ENCODE peak calls at places on chromosome 22, in six cellular contexts. Y, F, X, A, W and N are unnamed samples. For H3K79me2, the result is how much of the 10 kb centered on the place peaks cover.

GRCh38 chr22:45332001-45332400 is 22.3 kb downstream of the FAM118A start:
- DNase-seq in F (no peak), W (no peak), A (no peak), X (no peak), Y (no peak), N (no peak)

GRCh38 chr22:24429411-24430365 is 2.3 kb downstream of the ADORA2A start:
- DNase-seq in W (peak), Y (peak), X (no peak), F (peak), A (no peak), N (peak)

GRCh38 chr22:21823740-21824438 is 43.6 kb downstream of the MAPK1 start:
- DNase-seq in Y (peak), X (no peak), F (no peak), A (no peak), W (no peak), N (no peak)

GRCh38 chr22:24156915-24157782 is 24.1 kb upstream of the SUSD2 start:
- DNase-seq in W (peak), F (peak), X (peak), A (peak), Y (peak), N (peak)

GRCh38 chr22:17742528-17742902 is 31.8 kb downstream of the BID start:
- DNase-seq in X (peak), W (peak), Y (peak), A (peak), F (peak), N (peak)

GRCh38 chr22:27996981-27997380 is 77.9 kb upstream of the PITPNB start:
- DNase-seq in Y (no peak), F (no peak), A (no peak), W (no peak), X (no peak), N (no peak)

GRCh38 chr22:46036558-46037408 is 59.8 kb upstream of the WNT7B start:
- DNase-seq in W (peak), X (no peak), F (peak), A (peak), Y (peak), N (peak)

GRCh38 chr22:24968066-24968561 is 15.6 kb downstream of the KIAA1671 start:
- DNase-seq in X (no peak), F (peak), Y (peak), A (peak), W (peak), N (no peak)

GRCh38 chr22:27463121-27463520 is 338.4 kb downstream of the MN1 start:
- DNase-seq in W (no peak), Y (peak), F (no peak), X (peak), A (no peak), N (no peak)

GRCh38 chr22:44382461-44383038 is 69.8 kb upstream of the SHISAL1 start:
- DNase-seq in A (no peak), X (no peak), W (no peak), Y (no peak), F (no peak), N (no peak)

GRCh38 chr22:24525416-24526037 is 29.4 kb downstream of the GUCD1 start:
- DNase-seq in F (peak), X (peak), W (peak), Y (peak), A (peak), N (peak)

GRCh38 chr22:48779661-48780596 is 1047.7 kb downstream of the BRD1 start:
- DNase-seq in F (no peak), Y (no peak), W (no peak), A (no peak), X (no peak), N (no peak)

GRCh38 chr22:30038219-30038618 is 42.0 kb upstream of the HORMAD2 start:
- DNase-seq in W (no peak), Y (peak), F (peak), X (peak), A (no peak), N (no peak)

GRCh38 chr22:22721681-22722309 is 77.4 kb downstream of the GGTLC2 start:
- DNase-seq in W (no peak), X (peak), A (no peak), Y (peak), F (peak), N (no peak)

GRCh38 chr22:24191893-24192292 is 10.6 kb downstream of the SUSD2 start:
- DNase-seq in W (no peak), A (no peak), Y (no peak), F (no peak), X (no peak), N (no peak)

GRCh38 chr22:31344369-31345330 is 1.5 kb downstream of the PATZ1 start:
- DNase-seq in Y (peak), F (peak), A (peak), X (peak), W (peak), N (no peak)

GRCh38 chr22:25125693-25126357 is 73.8 kb upstream of the CRYBB3 start:
- DNase-seq in X (no peak), A (no peak), Y (no peak), W (no peak), F (no peak), N (no peak)

GRCh38 chr22:24523873-24524272 is 28.7 kb downstream of the UPB1 start:
- DNase-seq in F (no peak), W (no peak), X (no peak), A (no peak), Y (peak), N (no peak)

GRCh38 chr22:37059876-37060449 is 8.4 kb downstream of the KCTD17 start:
- DNase-seq in W (no peak), F (no peak), A (no peak), Y (no peak), X (no peak), N (no peak)

GRCh38 chr22:23061471-23062280 is 8.6 kb upstream of the GNAZ start:
- DNase-seq in W (no peak), X (no peak), A (no peak), Y (no peak), F (no peak), N (no peak)

GRCh38 chr22:22408731-22409696 is 99.5 kb downstream of the ZNF280B start:
- DNase-seq in Y (peak), X (peak), F (peak), A (peak), W (peak), N (peak)

GRCh38 chr22:34489861-34490260 is 569.6 kb upstream of the LARGE1 start:
- DNase-seq in Y (no peak), X (no peak), F (no peak), A (no peak), W (no peak), N (no peak)

GRCh38 chr22:29062286-29062949 is 787 bp upstream of the C22orf31 start:
- DNase-seq in F (no peak), X (no peak), W (peak), Y (peak), A (no peak), N (no peak)

GRCh38 chr22:29370556-29370955 is 17.8 kb downstream of the AP1B1 start:
- DNase-seq in F (no peak), X (no peak), A (peak), W (peak), Y (no peak), N (peak)

GRCh38 chr22:28222976-28223375 is 303.9 kb upstream of the PITPNB start:
- DNase-seq in F (no peak), Y (peak), X (no peak), A (no peak), W (no peak), N (no peak)

GRCh38 chr22:29469755-29470154 is 10.3 kb upstream of the NEFH start:
- DNase-seq in F (no peak), X (no peak), Y (no peak), A (peak), W (peak), N (no peak)

GRCh38 chr22:34055525-34056200 is 135.4 kb upstream of the LARGE1 start:
- DNase-seq in A (peak), W (peak), F (no peak), X (no peak), Y (no peak), N (peak)

GRCh38 chr22:25409240-25409639 is 155.2 kb upstream of the GRK3 start:
- DNase-seq in A (no peak), F (no peak), W (no peak), X (no peak), Y (no peak), N (no peak)

GRCh38 chr22:17774206-17774927 is at the start of gene BID:
- DNase-seq in A (peak), X (no peak), W (peak), Y (peak), F (peak), N (peak)

GRCh38 chr22:41021039-41021654 is 70.0 kb downstream of the RBX1 start:
- DNase-seq in X (no peak), W (peak), Y (peak), A (peak), F (no peak), N (peak)

GRCh38 chr22:23389271-23390071 is 190.6 kb downstream of the IGLL1 start:
- DNase-seq in F (no peak), A (peak), X (no peak), W (peak), Y (peak), N (no peak)

GRCh38 chr22:24066260-24066659 is 55.2 kb downstream of the CABIN1 start:
- DNase-seq in Y (peak), X (no peak), A (no peak), W (no peak), F (no peak), N (no peak)

GRCh38 chr22:45971389-45972028 is 5.5 kb downstream of the WNT7B start:
- DNase-seq in X (no peak), A (peak), F (no peak), W (peak), Y (peak), N (no peak)

GRCh38 chr22:29702025-29702930 is 17.5 kb upstream of the CABP7 start:
- DNase-seq in A (peak), F (peak), X (no peak), W (no peak), Y (peak), N (no peak)

GRCh38 chr22:35985361-35985760 is 43.3 kb downstream of the RBFOX2 start:
- DNase-seq in X (no peak), A (no peak), F (no peak), Y (no peak), W (no peak), N (no peak)
- H3K79me2 ChIP-seq in X (under half), A (half or more), F (half or more), Y (half or more), W (half or more), N (under half)

DNA sequence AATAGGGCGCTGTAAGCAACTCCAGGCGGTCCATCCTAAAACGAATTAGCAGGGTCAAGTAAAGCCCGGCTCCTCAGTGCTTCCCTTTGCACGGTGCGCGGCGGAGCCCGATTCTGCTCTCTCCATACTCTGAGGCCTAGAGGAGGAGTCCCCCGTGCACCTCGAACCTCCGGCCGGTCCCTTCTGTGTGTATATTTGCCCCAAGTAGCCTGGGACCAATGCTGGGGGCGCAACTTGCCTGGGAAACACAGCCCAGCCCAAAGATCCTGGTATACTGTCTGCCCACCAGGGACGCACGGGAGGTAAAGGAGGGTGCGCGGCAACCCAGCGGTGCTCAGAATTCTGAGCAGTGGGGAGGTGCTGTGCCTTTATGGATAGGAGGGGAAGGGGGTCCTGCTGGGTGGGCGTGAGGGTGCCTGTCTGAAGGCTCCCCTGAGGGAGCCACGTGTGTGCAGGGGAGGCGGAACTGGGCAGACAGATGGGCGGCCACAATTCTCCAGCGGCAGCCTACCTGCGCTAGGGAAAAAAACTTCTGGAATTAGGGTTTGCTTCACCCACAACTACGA is 4.8 kb upstream of the TBX1 start:
- DNase-seq in Y (no peak), W (peak), X (no peak), A (no peak), F (no peak), N (no peak)
- TF ChIP-seq EZH2 in Y (peak), W (peak), X (peak), A (peak), F (no peak), N (no peak)

DNA sequence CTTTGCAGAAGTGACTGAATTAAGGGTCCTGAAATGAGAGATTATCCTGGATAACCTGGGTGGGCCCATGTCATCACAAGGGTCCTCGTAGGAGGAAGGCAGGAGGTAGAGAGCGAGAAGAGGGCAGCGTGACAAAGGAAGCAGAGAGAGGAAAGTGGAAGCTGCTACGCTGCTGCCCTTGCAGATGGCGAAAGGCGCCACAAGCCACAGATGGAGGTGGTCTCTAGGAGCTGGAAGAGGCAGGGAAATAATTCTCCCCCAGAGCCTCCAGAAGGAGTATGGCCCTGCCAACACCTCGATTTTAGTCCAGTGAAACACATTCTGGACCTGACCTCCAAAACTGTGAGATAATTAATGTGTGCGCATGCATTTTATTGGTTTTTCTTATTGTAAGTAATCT is 13.4 kb downstream of the TMEM184B start:
- DNase-seq in F (no peak), W (no peak), A (no peak), X (no peak), Y (no peak), N (no peak)
- H3K79me2 ChIP-seq in F (half or more), W (half or more), A (half or more), X (half or more), Y (half or more), N (half or more)

GRCh38 chr22:39661501-39661841 is 90.9 kb downstream of the CACNA1I start:
- DNase-seq in W (no peak), F (no peak), A (no peak), X (no peak), Y (no peak), N (no peak)
- TF ChIP-seq EZH2 in W (no peak), F (no peak), A (no peak), X (peak), Y (peak), N (no peak)

GRCh38 chr22:47091921-47092700 is 329.7 kb downstream of the TBC1D22A start:
- DNase-seq in Y (no peak), W (no peak), X (no peak), A (no peak), F (no peak), N (no peak)

GRCh38 chr22:47093720-47094119 is 331.3 kb downstream of the TBC1D22A start:
- DNase-seq in A (no peak), F (no peak), Y (no peak), W (no peak), X (no peak), N (no peak)

GRCh38 chr22:47091241-47091691 is 328.8 kb downstream of the TBC1D22A start:
- DNase-seq in W (peak), X (no peak), Y (peak), A (peak), F (no peak), N (no peak)

GRCh38 chr22:47094861-47095330 is 332.4 kb downstream of the TBC1D22A start:
- DNase-seq in A (no peak), W (no peak), X (peak), F (peak), Y (peak), N (no peak)

DNA sequence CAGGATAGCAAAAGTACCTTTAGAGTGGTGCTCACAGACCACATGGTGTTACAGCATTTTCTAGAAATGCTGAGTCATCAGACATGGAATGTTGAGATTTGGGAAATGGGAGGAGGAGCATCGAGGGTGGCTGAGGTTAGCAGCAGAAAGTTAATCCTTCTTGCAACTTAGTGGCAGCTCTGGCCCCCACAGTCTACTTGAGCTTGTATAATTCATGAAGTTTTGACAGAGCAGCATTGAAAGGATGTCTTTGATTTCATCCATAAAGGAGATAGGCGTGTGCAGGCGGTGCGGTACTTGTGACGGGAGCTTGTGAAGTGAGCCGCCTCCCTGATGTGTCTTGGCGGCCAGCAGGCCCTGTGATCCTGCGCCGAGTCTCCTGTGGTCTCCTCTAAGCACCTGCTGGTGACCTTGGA is 330.5 kb downstream of the TBC1D22A start:
- DNase-seq in X (peak), W (no peak), A (no peak), Y (peak), F (no peak), N (no peak)
- H3K79me2 ChIP-seq in X (under half), W (under half), A (under half), Y (under half), F (under half), N (under half)

GRCh38 chr22:50167689-50168489 is 2.6 kb upstream of the PANX2 start:
- DNase-seq in A (no peak), F (no peak), X (no peak), W (no peak), Y (no peak), N (no peak)

GRCh38 chr22:50171319-50171964 is 911 bp downstream of the PANX2 start:
- DNase-seq in X (no peak), A (no peak), W (peak), Y (no peak), F (no peak), N (no peak)

GRCh38 chr22:50170453-50171318 is at the start of gene PANX2:
- DNase-seq in Y (peak), X (no peak), A (peak), W (peak), F (no peak), N (no peak)

GRCh38 chr22:50169774-50170341 is 673 bp upstream of the PANX2 start:
- DNase-seq in W (peak), Y (peak), A (peak), X (no peak), F (peak), N (peak)

GRCh38 chr22:50169181-50169759 is 1.3 kb upstream of the PANX2 start:
- DNase-seq in F (no peak), W (peak), X (no peak), Y (peak), A (no peak), N (no peak)
- TF ChIP-seq EZH2 in F (no peak), W (peak), X (peak), Y (peak), A (peak), N (no peak)

DNA sequence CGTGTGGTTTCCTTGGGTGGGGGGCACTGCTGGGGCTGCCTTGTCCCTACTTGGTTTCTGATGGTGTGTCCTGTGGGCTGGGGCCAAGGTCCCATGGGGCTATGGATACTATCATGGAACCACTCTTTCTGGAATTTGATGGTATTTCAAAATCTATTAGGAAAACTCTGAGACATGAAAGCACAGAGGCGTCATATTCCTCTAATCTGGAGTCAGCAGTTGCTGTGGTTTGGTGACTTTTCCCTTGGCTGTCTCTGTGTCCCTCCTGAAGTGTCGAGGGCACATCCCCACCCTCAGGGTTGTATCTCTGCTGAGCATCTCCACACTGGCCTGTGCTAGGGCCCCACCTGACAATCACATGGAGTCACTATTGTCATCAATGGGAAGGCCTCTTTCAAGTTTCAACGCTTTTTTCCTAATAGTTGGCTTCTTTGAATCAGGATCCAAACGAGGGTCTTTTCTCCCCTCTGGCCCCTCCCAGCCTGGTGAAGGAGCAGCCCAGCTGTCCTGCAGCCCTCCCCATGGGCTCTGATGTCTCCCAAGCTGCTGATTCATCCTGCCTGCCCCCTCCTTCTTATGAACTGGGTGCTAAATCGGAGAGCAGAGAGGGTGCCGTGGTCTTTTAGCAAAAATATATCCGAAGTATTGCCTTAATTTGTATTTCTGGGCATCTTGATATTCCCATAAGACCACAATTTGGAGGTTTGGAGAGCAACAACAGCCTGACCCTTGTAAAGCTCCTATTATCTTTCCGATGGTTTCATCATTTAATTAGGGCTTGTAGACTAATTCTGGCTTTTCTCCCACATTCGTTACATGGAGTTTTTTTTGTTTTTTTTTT is 38.5 kb downstream of the MED15 start:
- DNase-seq in Y (no peak), W (no peak), X (no peak), A (no peak), F (no peak), N (no peak)
- H3K79me2 ChIP-seq in Y (half or more), W (under half), X (half or more), A (under half), F (half or more), N (half or more)

GRCh38 chr22:32880531-32880905 is 79.0 kb downstream of the TIMP3 start:
- DNase-seq in F (no peak), X (no peak), A (no peak), Y (no peak), W (no peak), N (no peak)
- TF ChIP-seq EZH2 in F (no peak), X (no peak), A (no peak), Y (no peak), W (no peak), N (no peak)